ENCODE peak calls at places on chromosomes 2 and 18, in five cellular contexts. K is SW480, T is colonic mucosa, P is upper lobe of right lung, I is mucosa of gallbladder. U is an unnamed sample.

GRCh38 chr2:17272170-17272569 is 246.1 kb downstream of the RAD51AP2 start:
- DNase-seq in K (no peak), T (no peak), P (no peak), I (no peak), U (no peak)

GRCh38 chr18:3360211-3360610 is 89.8 kb upstream of the TGIF1 start:
- DNase-seq in K (no peak), T (no peak), P (no peak), I (no peak), U (no peak)

GRCh38 chr2:158518083-158518482 is 61.3 kb downstream of the PKP4 start:
- DNase-seq in K (no peak), T (no peak), P (no peak), I (no peak), U (no peak)

GRCh38 chr2:174176898-174177297 is 71.4 kb downstream of the OLA1 start:
- DNase-seq in K (peak), T (no peak), P (no peak), I (no peak), U (no peak)

GRCh38 chr2:66929632-66930385 is 467.3 kb upstream of the ETAA1 start:
- DNase-seq in K (peak), T (peak), P (peak), I (peak), U (no peak)

GRCh38 chr2:45205985-45206384 is 196.7 kb upstream of the SIX2 start:
- DNase-seq in K (no peak), T (no peak), P (no peak), I (no peak), U (no peak)

GRCh38 chr2:38174646-38175096 is 98.7 kb upstream of the CYP1B1 start:
- DNase-seq in K (no peak), T (no peak), P (no peak), I (no peak), U (no peak)

GRCh38 chr2:949384-949893 is 1.2 kb upstream of the SNTG2 start:
- DNase-seq in K (no peak), T (no peak), P (no peak), I (no peak), U (no peak)

U was measured in glomerular endothelial cell.